ENCODE peak calls at places on chromosome 15, in ten cellular contexts. Q, C, J, P, R, X, V, T, M and Z are unnamed samples. For H3K4me1, the result is how much of the 10 kb centered on the place peaks cover.

GRCh38 chr15:89349212-89349558 is 14.6 kb upstream of the POLG start:
- DNase-seq in Q (no peak), C (no peak), J (no peak), P (no peak), R (no peak), X (no peak), V (no peak), T (no peak), M (no peak), Z (no peak)

GRCh38 chr15:80480171-80480811 is 76.1 kb downstream of the ARNT2 start:
- DNase-seq in Q (no peak), C (no peak), J (no peak), P (no peak), R (peak), X (no peak), V (no peak), T (no peak), M (no peak), Z (peak)

GRCh38 chr15:25763206-25763880 is 99.8 kb downstream of the ATP10A start:
- DNase-seq in Q (no peak), C (no peak), J (no peak), P (no peak), R (no peak), X (no peak), V (no peak), T (no peak), M (no peak), Z (no peak)

GRCh38 chr15:94480289-94480834 is 249.0 kb downstream of the MCTP2 start:
- DNase-seq in Q (no peak), C (no peak), J (no peak), P (no peak), R (no peak), X (no peak), V (no peak), T (no peak), M (no peak), Z (no peak)

GRCh38 chr15:57153140-57153539 is 223.2 kb upstream of the CGNL1 start:
- DNase-seq in Q (no peak), C (peak), J (no peak), P (no peak), R (no peak), X (no peak), V (no peak), T (no peak), M (no peak), Z (no peak)

GRCh38 chr15:25230442-25230841 is 208.4 kb downstream of the UBE3A start:
- DNase-seq in Q (no peak), C (no peak), J (no peak), P (no peak), R (no peak), X (no peak), V (no peak), T (no peak), M (no peak), Z (no peak)

GRCh38 chr15:69489101-69489571 is 36.5 kb downstream of the RPLP1 start:
- DNase-seq in Q (no peak), C (no peak), J (no peak), P (no peak), R (no peak), X (no peak), V (no peak), T (no peak), M (no peak), Z (peak)

GRCh38 chr15:65460948-65461347 is 38.2 kb upstream of the IGDCC4 start:
- DNase-seq in Q (no peak), C (peak), J (no peak), P (no peak), R (no peak), X (no peak), V (no peak), T (no peak), M (no peak), Z (no peak)

GRCh38 chr15:63818191-63818590 is 15.6 kb downstream of the HERC1 start:
- DNase-seq in Q (no peak), C (peak), J (no peak), P (no peak), R (peak), X (peak), V (no peak), T (peak), M (no peak), Z (no peak)

GRCh38 chr15:66650433-66650832 is 51.6 kb upstream of the SMAD6 start:
- DNase-seq in Q (no peak), C (peak), J (peak), P (no peak), R (no peak), X (no peak), V (peak), T (no peak), M (peak), Z (no peak)

GRCh38 chr15:67067930-67068542 is 2.6 kb downstream of the SMAD3 start:
- DNase-seq in Q (no peak), C (no peak), J (no peak), P (no peak), R (no peak), X (no peak), V (no peak), T (peak), M (no peak), Z (no peak)

GRCh38 chr15:96849501-96849900 is 519.0 kb downstream of the NR2F2 start:
- DNase-seq in Q (no peak), C (peak), J (no peak), P (no peak), R (no peak), X (no peak), V (no peak), T (no peak), M (no peak), Z (no peak)

GRCh38 chr15:43763819-43764446 is 12.8 kb downstream of the ELL3 start:
- DNase-seq in Q (no peak), C (no peak), J (no peak), P (no peak), R (no peak), X (no peak), V (no peak), T (no peak), M (no peak), Z (no peak)

GRCh38 chr15:74873756-74874424 is 725 bp upstream of the SCAMP2 start:
- DNase-seq in Q (no peak), C (peak), J (peak), P (no peak), R (peak), X (peak), V (no peak), T (peak), M (no peak), Z (peak)

DNA sequence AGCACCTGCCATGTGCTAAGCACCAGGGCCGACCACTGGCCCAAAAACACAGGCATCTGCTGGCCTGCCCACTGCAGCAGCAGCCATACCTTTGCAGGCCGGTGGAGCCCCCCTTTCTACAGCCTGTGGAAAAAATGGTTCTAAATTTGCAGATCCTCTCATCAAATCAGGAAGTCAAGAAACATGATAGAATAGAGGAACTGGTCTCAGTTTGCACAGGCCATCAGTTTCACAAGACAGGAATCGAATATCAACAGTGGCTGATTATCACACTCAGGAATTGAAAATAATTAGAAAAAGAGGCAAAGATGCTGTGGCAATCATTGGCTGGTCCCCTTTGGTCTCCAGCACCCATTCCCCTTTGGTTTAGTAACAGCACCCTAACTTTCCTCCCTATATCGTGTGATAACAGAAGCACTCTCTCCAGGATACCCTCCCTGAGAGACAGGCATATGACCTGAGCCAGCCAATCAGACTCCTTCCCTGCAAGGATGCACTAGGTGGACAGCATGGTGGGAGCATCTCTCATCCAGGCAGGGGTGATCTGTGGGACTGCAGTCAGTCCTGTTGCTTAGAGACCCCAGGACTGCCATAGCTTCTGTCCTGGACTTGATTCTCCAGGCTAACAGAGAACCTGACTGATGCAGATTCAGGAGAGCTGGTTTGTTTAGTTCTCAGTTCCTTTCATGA is 3.5 kb upstream of the PAK6 start:
- DNase-seq in Q (no peak), C (no peak), J (no peak), P (no peak), R (peak), X (no peak), V (no peak), T (no peak), M (no peak), Z (no peak)
- H3K4me1 ChIP-seq in Q (under half), C (under half), J (under half), P (under half), R (under half), X (under half), V (under half), T (under half), M (under half), Z (under half)

GRCh38 chr15:99210334-99210733 is 39.0 kb downstream of the TTC23 start:
- DNase-seq in Q (no peak), C (no peak), J (no peak), P (peak), R (no peak), X (no peak), V (no peak), T (no peak), M (no peak), Z (peak)
- H3K27ac ChIP-seq in Q (no peak), C (no peak), J (no peak), P (peak), R (no peak), X (no peak), V (no peak), T (no peak), M (no peak), Z (no peak)

DNA sequence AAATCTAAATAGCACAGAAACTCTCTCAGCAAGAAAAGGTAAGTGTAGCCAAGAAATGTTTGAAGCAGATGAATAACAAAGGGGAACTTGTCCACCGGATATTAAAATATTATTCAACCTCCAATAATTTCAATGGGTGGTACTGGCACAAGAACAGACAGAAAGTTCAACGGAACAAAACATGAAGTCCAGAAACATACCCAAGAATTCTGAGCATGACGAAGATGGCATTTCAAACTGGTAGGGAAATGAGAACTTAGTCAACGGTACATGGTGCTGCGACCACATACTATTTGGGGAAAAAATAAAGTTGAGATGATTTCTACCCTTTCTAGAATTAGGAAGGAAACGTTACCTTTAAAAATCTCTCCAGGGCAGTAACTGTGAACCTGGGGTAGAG is 5.5 kb downstream of the CHSY1 start:
- DNase-seq in Q (no peak), C (no peak), J (no peak), P (no peak), R (no peak), X (no peak), V (no peak), T (no peak), M (no peak), Z (no peak)
- H3K4me1 ChIP-seq in Q (under half), C (under half), J (under half), P (half or more), R (half or more), X (under half), V (half or more), T (under half), M (half or more), Z (half or more)

GRCh38 chr15:83708328-83708727 is 54.4 kb downstream of the ADAMTSL3 start:
- DNase-seq in Q (no peak), C (no peak), J (no peak), P (no peak), R (no peak), X (no peak), V (no peak), T (no peak), M (no peak), Z (no peak)
- H3K27ac ChIP-seq in Q (no peak), C (no peak), J (no peak), P (peak), R (no peak), X (no peak), V (no peak), T (no peak), M (peak), Z (no peak)

DNA sequence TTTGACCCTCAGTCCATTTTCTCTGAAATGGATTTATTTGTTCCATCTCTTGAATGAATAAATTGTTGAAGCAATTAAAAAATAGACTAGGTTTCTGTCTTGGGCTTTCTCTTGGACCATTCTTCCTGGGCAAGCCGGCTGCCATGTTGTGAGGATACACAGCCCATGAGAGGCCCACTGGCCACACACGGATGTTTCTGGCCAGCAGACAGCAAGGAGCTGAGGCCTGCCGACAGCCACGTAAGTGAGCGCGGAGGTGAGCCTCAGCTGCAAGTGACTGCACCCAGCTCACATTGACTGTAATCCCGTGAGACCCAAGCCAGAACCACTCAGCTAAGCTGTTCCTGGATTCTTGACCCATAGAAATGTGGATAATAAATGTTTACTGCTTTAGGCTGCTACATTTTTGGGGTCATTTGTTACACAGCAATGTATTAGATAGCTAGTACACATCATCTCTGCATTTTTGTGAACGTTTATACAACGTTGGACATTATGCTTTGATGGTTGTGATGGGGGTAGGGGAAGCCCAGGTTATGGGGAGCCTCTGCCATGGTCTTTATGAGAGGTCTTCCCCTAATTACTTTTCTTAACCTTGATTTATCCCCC is 22.8 kb downstream of the IDH3A start:
- DNase-seq in Q (no peak), C (no peak), J (no peak), P (no peak), R (no peak), X (no peak), V (peak), T (no peak), M (no peak), Z (no peak)
- H3K4me1 ChIP-seq in Q (under half), C (under half), J (under half), P (under half), R (under half), X (under half), V (under half), T (under half), M (under half), Z (under half)